ENCODE peak calls at places on chromosomes 7 and 10, in eight cellular contexts. O is fibroblast of pulmonary artery, N is mammary epithelial cell, W is right lobe of liver, J is GM23338, Z is KBM-7, I is left ventricle myocardium superior, B is C1 segment of cervical spinal cord. V is an unnamed sample.

GRCh38 chr10:48556713-48557112 is 48.2 kb downstream of the ARHGAP22 start:
- DNase-seq in O (no peak), N (no peak), W (no peak), J (no peak), Z (no peak), I (no peak), B (no peak), V (no peak)

GRCh38 chr7:81299272-81299671 is 380.4 kb upstream of the SEMA3C start:
- DNase-seq in O (peak), N (peak), W (no peak), J (no peak), Z (no peak), I (no peak), B (no peak), V (no peak)

GRCh38 chr7:124908258-124908657 is 21.4 kb downstream of the POT1 start:
- DNase-seq in O (no peak), N (no peak), W (no peak), J (no peak), Z (no peak), I (no peak), B (no peak), V (no peak)

GRCh38 chr10:109773818-109774440 is 149.4 kb downstream of the XPNPEP1 start:
- DNase-seq in O (peak), N (peak), W (no peak), J (peak), Z (peak), I (no peak), B (no peak), V (no peak)

GRCh38 chr10:71964669-71965515 is 697 bp downstream of the CHST3 start:
- DNase-seq in O (peak), N (peak), W (no peak), J (peak), Z (peak), I (peak), B (no peak), V (peak)

GRCh38 chr7:90764848-90765570 is 168.9 kb downstream of the CDK14 start:
- DNase-seq in O (no peak), N (no peak), W (no peak), J (peak), Z (no peak), I (no peak), B (no peak), V (no peak)

GRCh38 chr7:38700111-38700510 is 68.9 kb upstream of the AMPH start:
- DNase-seq in O (no peak), N (no peak), W (no peak), J (no peak), Z (no peak), I (no peak), B (no peak), V (no peak)

GRCh38 chr7:15424468-15424867 is 137.3 kb downstream of the AGMO start:
- DNase-seq in O (no peak), N (no peak), W (no peak), J (no peak), Z (no peak), I (no peak), B (no peak), V (no peak)

GRCh38 chr10:51063659-51064535 is 10.4 kb upstream of the PRKG1 start:
- DNase-seq in O (peak), N (peak), W (no peak), J (peak), Z (peak), I (no peak), B (no peak), V (no peak)

GRCh38 chr10:60044221-60044620 is 137.9 kb upstream of the CCDC6 start:
- DNase-seq in O (peak), N (no peak), W (no peak), J (no peak), Z (no peak), I (no peak), B (no peak), V (no peak)

GRCh38 chr10:121690152-121690551 is 91.9 kb upstream of the FGFR2 start:
- DNase-seq in O (no peak), N (no peak), W (no peak), J (no peak), Z (no peak), I (no peak), B (no peak), V (no peak)

GRCh38 chr10:110436554-110437350 is 61.0 kb upstream of the DUSP5 start:
- DNase-seq in O (no peak), N (no peak), W (peak), J (no peak), Z (no peak), I (no peak), B (no peak), V (no peak)

GRCh38 chr7:37920619-37921339 is at the start of gene EPDR1:
- DNase-seq in O (no peak), N (peak), W (peak), J (peak), Z (peak), I (peak), B (peak), V (no peak)

GRCh38 chr7:861222-861621 is 15.1 kb upstream of the GET4 start:
- DNase-seq in O (no peak), N (no peak), W (no peak), J (no peak), Z (no peak), I (no peak), B (no peak), V (no peak)

GRCh38 chr7:113142385-113143119 is 24.2 kb upstream of the SMIM30 start:
- DNase-seq in O (no peak), N (no peak), W (no peak), J (no peak), Z (peak), I (no peak), B (no peak), V (no peak)

GRCh38 chr10:30438016-30438850 is 4.2 kb downstream of the MAP3K8 start:
- DNase-seq in O (no peak), N (no peak), W (no peak), J (no peak), Z (no peak), I (no peak), B (no peak), V (no peak)

GRCh38 chr10:75234683-75235374 is 928 bp downstream of the COMTD1 start:
- DNase-seq in O (no peak), N (peak), W (peak), J (peak), Z (no peak), I (peak), B (peak), V (no peak)

GRCh38 chr7:147519062-147519461 is 1071.5 kb upstream of the C7orf33 start:
- DNase-seq in O (no peak), N (no peak), W (no peak), J (peak), Z (no peak), I (no peak), B (no peak), V (no peak)

GRCh38 chr10:7218974-7219373 is 191.9 kb downstream of the SFMBT2 start:
- DNase-seq in O (peak), N (no peak), W (no peak), J (no peak), Z (no peak), I (no peak), B (no peak), V (no peak)

GRCh38 chr7:156026076-156027002 is 214.1 kb upstream of the SHH start:
- DNase-seq in O (no peak), N (no peak), W (no peak), J (no peak), Z (no peak), I (no peak), B (no peak), V (no peak)

GRCh38 chr10:92929896-92930295 is 81.6 kb downstream of the EXOC6 start:
- DNase-seq in O (no peak), N (no peak), W (no peak), J (no peak), Z (no peak), I (no peak), B (no peak), V (no peak)

GRCh38 chr7:33446551-33446950 is 317.2 kb downstream of the BBS9 start:
- DNase-seq in O (no peak), N (no peak), W (no peak), J (no peak), Z (no peak), I (no peak), B (no peak), V (no peak)

GRCh38 chr7:155229548-155230168 is 68.0 kb upstream of the INSIG1 start:
- DNase-seq in O (no peak), N (no peak), W (no peak), J (no peak), Z (no peak), I (no peak), B (no peak), V (no peak)

GRCh38 chr7:90988523-90988922 is 275.7 kb upstream of the FZD1 start:
- DNase-seq in O (no peak), N (no peak), W (no peak), J (no peak), Z (no peak), I (no peak), B (no peak), V (no peak)

V was measured in caudate nucleus.